ENCODE peak calls at places on chromosomes 3 and 15, in five cellular contexts. L is fibroblast of the conjunctiva, J is Right ventricle myocardium superior, Z is psoas muscle, K is cardiac fibroblast. R is an unnamed sample.

GRCh38 chr3:124115965-124116364 is 124.0 kb upstream of the ROPN1 start:
- DNase-seq in L (no peak), J (no peak), Z (no peak), K (no peak), R (no peak)

GRCh38 chr15:68405426-68406250 is 26.3 kb downstream of the ITGA11 start:
- DNase-seq in L (no peak), J (no peak), Z (no peak), K (no peak), R (no peak)

GRCh38 chr3:183613366-183614293 is 21.8 kb upstream of the KLHL24 start:
- DNase-seq in L (no peak), J (no peak), Z (no peak), K (no peak), R (no peak)

GRCh38 chr3:138188013-138188352 is 882 bp downstream of the ARMC8 start:
- DNase-seq in L (peak), J (no peak), Z (no peak), K (peak), R (no peak)

GRCh38 chr15:41561104-41561776 is 2.2 kb downstream of the TYRO3 start:
- DNase-seq in L (no peak), J (peak), Z (peak), K (no peak), R (no peak)

GRCh38 chr15:47963265-47963664 is 157.5 kb upstream of the SLC24A5 start:
- DNase-seq in L (no peak), J (no peak), Z (no peak), K (no peak), R (no peak)

GRCh38 chr15:47431501-47431900 is 285.8 kb upstream of the SEMA6D start:
- DNase-seq in L (no peak), J (no peak), Z (no peak), K (peak), R (no peak)

GRCh38 chr3:37520802-37521350 is 340.8 kb upstream of the CTDSPL start:
- DNase-seq in L (no peak), J (no peak), Z (no peak), K (no peak), R (no peak)

GRCh38 chr3:54538346-54538745 is 389.5 kb downstream of the LRTM1 start:
- DNase-seq in L (no peak), J (no peak), Z (no peak), K (no peak), R (no peak)

GRCh38 chr3:69326821-69327433 is 59.0 kb downstream of the FRMD4B start:
- DNase-seq in L (no peak), J (no peak), Z (no peak), K (no peak), R (no peak)

GRCh38 chr3:80087769-80088168 is 320.0 kb upstream of the ROBO1 start:
- DNase-seq in L (peak), J (no peak), Z (no peak), K (peak), R (no peak)